ENCODE peak calls at places on chromosomes 12 and 14, in nine cellular contexts. R is KG1; D is A673; W is activated naive CD4-positive, alpha-beta T cell treated with Interleukin-2 at 50 U/mL for 16 hours; H is neural crest cell; F is stimulated activated CD8-positive, alpha-beta memory T cell treated with anti-CD3 and anti-CD28 coated beads, Interleukin-12 subunit alpha, Interleukin-12 subunit beta, amount 100 ng/mL, for 4 hours; J is psoas muscle; T is stimulated activated CD4-positive, alpha-beta T cell treated with anti-CD3 and anti-CD28 coated beads, Interleukin-1b, Interleukin-23, amount 100 ng/mL, for 48 hours; V is endothelial cell. L is an unnamed sample.

GRCh38 chr12:95318071-95318545 is 100.5 kb downstream of the VEZT start:
- DNase-seq in R (no peak), D (no peak), W (no peak), H (no peak), F (no peak), J (no peak), T (no peak), V (no peak), L (no peak)

GRCh38 chr14:65588426-65589140 is 176.1 kb downstream of the FUT8 start:
- DNase-seq in R (no peak), D (no peak), W (no peak), H (no peak), F (no peak), J (no peak), T (no peak), V (no peak), L (no peak)

GRCh38 chr14:45135181-45135580 is 549 bp upstream of the FANCM start:
- DNase-seq in R (no peak), D (peak; percentile 5), W (no peak), H (peak; percentile 5), F (no peak), J (no peak), T (no peak), V (no peak), L (no peak)

GRCh38 chr12:117360222-117360550 is 1.2 kb downstream of the NOS1 start:
- DNase-seq in R (no peak), D (no peak), W (no peak), H (no peak), F (no peak), J (no peak), T (no peak), V (no peak), L (no peak)

GRCh38 chr12:74903522-74903921 is 306.1 kb downstream of the KCNC2 start:
- DNase-seq in R (no peak), D (peak; percentile 25), W (no peak), H (no peak), F (no peak), J (no peak), T (no peak), V (no peak), L (no peak)

GRCh38 chr14:105151838-105152793 is 16.5 kb downstream of the JAG2 start:
- DNase-seq in R (no peak), D (no peak), W (no peak), H (no peak), F (no peak), J (peak; percentile 73), T (no peak), V (no peak), L (no peak)

GRCh38 chr14:36020120-36021029 is 156.1 kb downstream of the PTCSC3 start:
- DNase-seq in R (no peak), D (no peak), W (no peak), H (no peak), F (no peak), J (no peak), T (no peak), V (no peak), L (no peak)

GRCh38 chr12:104458645-104459555 is 2.2 kb downstream of the CHST11 start:
- DNase-seq in R (peak; percentile 34), D (peak; percentile 14), W (peak; percentile 25), H (no peak), F (no peak), J (no peak), T (no peak), V (no peak), L (no peak)

GRCh38 chr14:105493921-105494605 is 3.0 kb downstream of the TEDC1 start:
- DNase-seq in R (no peak), D (no peak), W (no peak), H (no peak), F (no peak), J (peak; percentile 15), T (no peak), V (no peak), L (no peak)

GRCh38 chr14:91167380-91167770 is 53.5 kb downstream of the DGLUCY start:
- DNase-seq in R (no peak), D (no peak), W (no peak), H (no peak), F (no peak), J (no peak), T (no peak), V (no peak), L (no peak)

GRCh38 chr12:57242691-57243454 is 8.1 kb downstream of the STAC3 start:
- DNase-seq in R (no peak), D (peak; percentile 89), W (peak; percentile 75), H (peak; percentile 94), F (no peak), J (peak; percentile 56), T (peak; percentile 64), V (peak; percentile 89), L (no peak)

GRCh38 chr12:64678248-64678647 is 68.0 kb downstream of the RASSF3 start:
- DNase-seq in R (no peak), D (no peak), W (no peak), H (no peak), F (no peak), J (no peak), T (no peak), V (no peak), L (no peak)

GRCh38 chr14:46245281-46245680 is 406.3 kb downstream of the RPL10L start:
- DNase-seq in R (no peak), D (no peak), W (no peak), H (no peak), F (no peak), J (no peak), T (no peak), V (no peak), L (no peak)

GRCh38 chr14:104665663-104666522 is 23.5 kb upstream of the INF2 start:
- DNase-seq in R (no peak), D (no peak), W (peak; percentile 43), H (peak; percentile 76), F (no peak), J (no peak), T (no peak), V (no peak), L (no peak)

GRCh38 chr14:101150010-101150409 is 246.5 kb upstream of the RTL1 start:
- DNase-seq in R (no peak), D (no peak), W (no peak), H (no peak), F (no peak), J (no peak), T (no peak), V (no peak), L (no peak)

GRCh38 chr12:79001404-79001803 is 136.8 kb downstream of the SYT1 start:
- DNase-seq in R (no peak), D (no peak), W (no peak), H (no peak), F (no peak), J (no peak), T (no peak), V (no peak), L (no peak)

GRCh38 chr12:128727461-128727860 is 96.3 kb downstream of the SLC15A4 start:
- DNase-seq in R (no peak), D (no peak), W (no peak), H (no peak), F (no peak), J (no peak), T (no peak), V (no peak), L (no peak)

L was measured in CMK.